ENCODE peak calls at places on chromosome 9, in five cellular contexts. K, C, T, A and Z are unnamed samples.

GRCh38 chr9:89497181-89497963 is 541 bp downstream of the SEMA4D start:
- DNase-seq in K (no peak), C (peak), T (no peak), A (no peak), Z (no peak)

GRCh38 chr9:87406545-87407166 is 91.0 kb upstream of the DAPK1 start:
- DNase-seq in K (no peak), C (no peak), T (no peak), A (no peak), Z (no peak)

GRCh38 chr9:133239533-133240090 is 30.6 kb upstream of the OBP2B start:
- DNase-seq in K (no peak), C (no peak), T (no peak), A (no peak), Z (no peak)

GRCh38 chr9:8188720-8189407 is 389.3 kb upstream of the DMAC1 start:
- DNase-seq in K (no peak), C (no peak), T (peak), A (no peak), Z (no peak)

GRCh38 chr9:5949103-5949699 is 58.5 kb downstream of the MLANA start:
- DNase-seq in K (peak), C (peak), T (no peak), A (no peak), Z (no peak)

GRCh38 chr9:91180240-91180929 is 181.3 kb downstream of the AUH start:
- DNase-seq in K (no peak), C (no peak), T (no peak), A (no peak), Z (no peak)

GRCh38 chr9:109035684-109036423 is 22.6 kb upstream of the CTNNAL1 start:
- DNase-seq in K (peak), C (no peak), T (no peak), A (no peak), Z (no peak)

GRCh38 chr9:126125577-126125976 is 201.1 kb upstream of the MVB12B start:
- DNase-seq in K (peak), C (no peak), T (no peak), A (no peak), Z (no peak)

GRCh38 chr9:18684608-18685317 is 210.8 kb downstream of the ADAMTSL1 start:
- DNase-seq in K (no peak), C (no peak), T (no peak), A (no peak), Z (no peak)

GRCh38 chr9:109033941-109034700 is 20.8 kb upstream of the CTNNAL1 start:
- DNase-seq in K (no peak), C (no peak), T (no peak), A (no peak), Z (no peak)

GRCh38 chr9:4922101-4922500 is 63.0 kb upstream of the JAK2 start:
- DNase-seq in K (no peak), C (no peak), T (no peak), A (no peak), Z (no peak)

GRCh38 chr9:72462340-72462739 is 59.1 kb upstream of the TMC1 start:
- DNase-seq in K (peak), C (no peak), T (no peak), A (no peak), Z (no peak)

GRCh38 chr9:97820373-97820772 is 32.7 kb upstream of the FOXE1 start:
- DNase-seq in K (no peak), C (no peak), T (no peak), A (no peak), Z (no peak)

GRCh38 chr9:124628741-124629140 is 121.5 kb upstream of the NR5A1 start:
- DNase-seq in K (no peak), C (no peak), T (no peak), A (no peak), Z (no peak)

GRCh38 chr9:126320158-126320922 is 6.3 kb upstream of the MVB12B start:
- DNase-seq in K (no peak), C (no peak), T (no peak), A (no peak), Z (no peak)

GRCh38 chr9:76403352-76403751 is 9.1 kb upstream of the RFK start:
- DNase-seq in K (peak), C (peak), T (peak), A (no peak), Z (no peak)

GRCh38 chr9:70595211-70595610 is 180.8 kb upstream of the KLF9 start:
- DNase-seq in K (no peak), C (no peak), T (no peak), A (no peak), Z (no peak)

GRCh38 chr9:114486205-114486963 is 18.9 kb downstream of the WHRN start:
- DNase-seq in K (no peak), C (no peak), T (no peak), A (no peak), Z (no peak)

GRCh38 chr9:91151014-91151740 is 210.5 kb downstream of the AUH start:
- DNase-seq in K (peak), C (peak), T (no peak), A (no peak), Z (peak)

GRCh38 chr9:69719368-69719767 is 40.4 kb downstream of the PTAR1 start:
- DNase-seq in K (peak), C (no peak), T (no peak), A (no peak), Z (no peak)

GRCh38 chr9:13267743-13268142 is 11.7 kb downstream of the MPDZ start:
- DNase-seq in K (peak), C (no peak), T (no peak), A (no peak), Z (no peak)

GRCh38 chr9:107242073-107243063 is 40.7 kb upstream of the RAD23B start:
- DNase-seq in K (no peak), C (no peak), T (no peak), A (peak), Z (no peak)

GRCh38 chr9:99433555-99433954 is 211.5 kb downstream of the SEC61B start:
- DNase-seq in K (peak), C (no peak), T (no peak), A (no peak), Z (no peak)

GRCh38 chr9:78691531-78691930 is 394.6 kb downstream of the PSAT1 start:
- DNase-seq in K (no peak), C (no peak), T (no peak), A (no peak), Z (no peak)

GRCh38 chr9:132560604-132561304 is 21.7 kb upstream of the BARHL1 start:
- DNase-seq in K (no peak), C (no peak), T (no peak), A (peak), Z (no peak)